ENCODE peak calls at places on chromosome 5, in eight cellular contexts. Y is uterus, O is tibial artery, F is fibroblast of lung, B is heart left ventricle, Q is psoas muscle, U is endothelial cell of umbilical vein, H is sigmoid colon. C is an unnamed sample.
A peak's percentile ranks its signal among the peaks of the same experiment; 100 is the strongest.

GRCh38 chr5:86814907-86815306 is 197.2 kb downstream of the COX7C start:
- DNase-seq in Y (no peak), Q (no peak), B (no peak), F (no peak), H (no peak), O (no peak), U (no peak), C (no peak)

GRCh38 chr5:116773926-116774325 is 199.3 kb upstream of the SEMA6A start:
- DNase-seq in O (no peak), Y (no peak), Q (no peak), F (no peak), B (no peak), U (no peak), H (no peak), C (no peak)

GRCh38 chr5:28430565-28431178 is 1392.3 kb upstream of the CDH9 start:
- DNase-seq in F (no peak), U (no peak), H (no peak), Q (no peak), B (no peak), Y (no peak), O (no peak), C (no peak)

GRCh38 chr5:9920696-9921095 is 290.5 kb upstream of the TAS2R1 start:
- DNase-seq in U (no peak), F (no peak), Y (no peak), H (no peak), O (no peak), Q (no peak), B (no peak), C (no peak)

GRCh38 chr5:55604611-55605067 is 69.9 kb upstream of the PLPP1 start:
- DNase-seq in F (peak; percentile 80), H (peak; percentile 60), Y (no peak), O (no peak), Q (no peak), U (no peak), B (no peak), C (no peak)

GRCh38 chr5:114223866-114224265 is 138.0 kb upstream of the KCNN2 start:
- DNase-seq in Q (no peak), H (no peak), B (no peak), Y (no peak), O (no peak), U (peak; percentile 53), F (no peak), C (no peak)

GRCh38 chr5:125226825-125227224 is 480.4 kb upstream of the ZNF608 start:
- DNase-seq in B (no peak), Y (no peak), F (no peak), O (no peak), H (no peak), Q (no peak), U (no peak), C (no peak)

GRCh38 chr5:169945831-169946261 is 34.4 kb downstream of the INSYN2B start:
- DNase-seq in F (peak; percentile 94), Y (peak; percentile 29), U (peak; percentile 61), B (peak; percentile 18), H (peak; percentile 66), O (peak; percentile 58), Q (no peak), C (peak; percentile 67)

GRCh38 chr5:171308453-171309275 is at the start of gene TLX3:
- DNase-seq in Y (no peak), B (no peak), H (no peak), O (no peak), F (peak; percentile 31), Q (no peak), U (peak; percentile 11), C (no peak)

GRCh38 chr5:16345454-16345853 is 120.1 kb downstream of the ZNF622 start:
- DNase-seq in U (no peak), Q (no peak), F (no peak), B (no peak), O (no peak), Y (no peak), H (no peak), C (no peak)

GRCh38 chr5:56817306-56817986 is 2.1 kb downstream of the MAP3K1 start:
- DNase-seq in U (peak; percentile 56), Q (no peak), O (no peak), Y (no peak), F (no peak), H (no peak), B (no peak), C (no peak)

GRCh38 chr5:133382661-133383579 is 229.4 kb downstream of the FSTL4 start:
- DNase-seq in O (no peak), Q (no peak), B (no peak), H (peak; percentile 13), U (no peak), Y (no peak), F (no peak), C (no peak)

GRCh38 chr5:124274949-124275348 is 471.5 kb downstream of the ZNF608 start:
- DNase-seq in Y (no peak), O (no peak), U (no peak), F (peak; percentile 13), H (no peak), B (no peak), Q (no peak), C (no peak)

DNA sequence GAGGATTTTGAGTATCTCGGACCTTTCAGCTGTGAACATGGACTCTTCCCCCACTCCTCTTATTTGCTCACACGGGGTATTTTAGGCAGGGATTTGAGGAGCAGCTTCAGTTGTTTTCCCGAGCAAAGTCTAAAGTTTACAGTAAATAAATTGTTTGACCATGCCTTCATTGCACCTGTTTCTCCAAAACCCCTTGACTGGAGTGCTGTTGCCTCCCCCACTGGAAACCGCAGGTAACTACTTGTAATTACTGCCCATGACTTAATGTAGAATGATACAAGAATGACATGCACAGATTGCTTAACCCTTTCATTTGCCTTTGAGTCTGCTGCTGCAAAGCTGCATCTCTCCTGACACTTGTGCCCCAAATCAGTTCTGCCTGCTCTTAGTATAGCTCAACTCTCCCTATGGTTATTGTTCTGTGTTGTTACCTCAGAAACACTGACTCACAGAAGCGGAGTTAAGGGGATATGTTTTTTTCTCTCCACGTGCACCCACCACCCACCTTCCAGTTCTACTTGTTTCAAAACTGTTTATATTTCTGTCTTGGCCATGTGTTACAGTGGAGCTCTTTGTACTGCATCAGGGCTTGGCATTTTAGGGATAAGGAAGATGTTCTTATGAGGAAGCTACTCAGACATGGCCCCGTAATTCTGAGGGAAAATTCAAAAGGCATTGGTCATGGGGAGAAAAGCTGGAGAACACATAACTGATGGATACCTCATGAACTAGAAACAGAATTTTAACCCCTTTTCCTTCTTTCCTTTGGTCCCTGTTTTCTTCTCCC is 2.2 kb downstream of the ADRB2 start:
- DNase-seq in H (no peak), B (no peak), U (no peak), Q (no peak), Y (no peak), F (no peak), O (no peak), C (no peak)
- H3K4me3 ChIP-seq in H (peak overlapping the region; percentile 65), B (peak overlapping the region; percentile 66), U (no peak overlapping the region), Q (peak overlapping the region; percentile 86), Y (no peak overlapping the region), F (peak overlapping the region; percentile 28), O (peak overlapping the region; percentile 58), C (peak overlapping the region; percentile 86)

DNA sequence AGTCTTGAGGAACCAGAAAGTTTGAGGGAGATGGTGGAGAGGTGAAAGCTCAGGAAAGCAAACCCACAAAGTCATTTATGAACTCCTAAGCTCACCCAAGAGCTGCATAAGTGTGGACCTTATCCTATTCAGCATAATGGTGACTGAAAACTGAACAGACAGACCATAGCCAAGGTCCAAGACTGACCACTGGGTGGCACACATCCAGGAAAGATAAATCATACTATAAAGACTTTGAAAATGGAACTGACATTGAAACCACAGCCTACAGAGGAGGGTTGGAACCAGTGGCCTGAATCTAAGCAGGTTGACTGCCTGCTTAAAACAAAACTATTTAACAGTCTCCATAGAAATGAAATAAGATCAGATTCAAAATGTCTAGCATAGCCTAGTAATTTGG is 121.1 kb upstream of the RGS7BP start:
- DNase-seq in Y (no peak), B (no peak), U (peak; percentile 55), Q (no peak), F (peak; percentile 1), O (no peak), H (no peak), C (no peak)
- TF ChIP-seq CTCF in Y (no peak), B (no peak), U (peak; percentile 41), Q (no peak), F (no peak), O (no peak), H (no peak), C (no peak)

GRCh38 chr5:108366500-108366899 is 15.4 kb downstream of the FBXL17 start:
- DNase-seq in U (no peak), H (no peak), Q (no peak), O (no peak), B (no peak), Y (no peak), F (no peak), C (no peak)
- H3K27ac ChIP-seq in U (no peak overlapping the region), H (no peak overlapping the region), Q (peak overlapping the region; percentile 27), O (no peak overlapping the region), B (no peak overlapping the region), Y (no peak overlapping the region), F (no peak overlapping the region), C (no peak overlapping the region)

GRCh38 chr5:175696139-175696854 is 38.4 kb downstream of the HRH2 start:
- DNase-seq in Y (peak; percentile 26), Q (peak; percentile 74), B (peak; percentile 71), O (peak; percentile 71), U (no peak), H (peak; percentile 82), F (no peak), C (peak; percentile 67)
- H3K4me3 ChIP-seq in Y (no peak overlapping the region), Q (no peak overlapping the region), B (no peak overlapping the region), O (no peak overlapping the region), U (no peak overlapping the region), H (no peak overlapping the region), F (no peak overlapping the region), C (no peak overlapping the region)

C was measured in dorsolateral prefrontal cortex.